ENCODE peak calls at places on chromosome 4, in ten cellular contexts. Z, P, O, F, W, S, R, G, B and D are unnamed samples. For H3K9me2, the result is how much of the 10 kb centered on the place peaks cover.

GRCh38 chr4:44121210-44121609 is 327.4 kb downstream of the KCTD8 start:
- DNase-seq in P (no peak), S (no peak), F (no peak), B (no peak), G (no peak), Z (peak), W (no peak), O (no peak), R (no peak), D (no peak)

GRCh38 chr4:150119492-150119891 is 41.2 kb downstream of the DCLK2 start:
- DNase-seq in O (no peak), Z (peak), F (no peak), R (no peak), G (peak), W (no peak), S (no peak), B (peak), P (peak), D (peak)

GRCh38 chr4:55546633-55547460 is at the start of gene CLOCK:
- DNase-seq in S (peak), Z (peak), G (peak), W (peak), R (peak), P (peak), B (peak), F (peak), O (peak), D (peak)

GRCh38 chr4:150098214-150098613 is 20.0 kb downstream of the DCLK2 start:
- DNase-seq in B (no peak), S (no peak), P (no peak), G (no peak), F (no peak), W (no peak), Z (no peak), R (no peak), O (no peak), D (no peak)

GRCh38 chr4:13584481-13584880 is 40.2 kb upstream of the NKX3-2 start:
- DNase-seq in B (no peak), G (no peak), R (no peak), P (peak), S (no peak), Z (peak), O (no peak), F (no peak), W (no peak), D (no peak)

GRCh38 chr4:28177641-28178040 is 1317.0 kb downstream of the STIM2 start:
- DNase-seq in G (no peak), W (no peak), B (no peak), O (no peak), R (no peak), S (no peak), F (no peak), P (no peak), Z (no peak), D (no peak)

GRCh38 chr4:154720618-154721267 is 23.1 kb upstream of the LRAT start:
- DNase-seq in Z (no peak), R (no peak), W (no peak), G (no peak), S (no peak), F (no peak), O (no peak), B (no peak), P (no peak), D (peak)

GRCh38 chr4:70734168-70734954 is 12.6 kb downstream of the RUFY3 start:
- DNase-seq in S (no peak), G (no peak), R (peak), W (peak), F (no peak), B (no peak), P (peak), Z (peak), O (peak), D (no peak)

GRCh38 chr4:163087805-163088204 is 78.9 kb downstream of the NAF1 start:
- DNase-seq in W (no peak), G (no peak), R (no peak), Z (peak), S (no peak), P (no peak), O (no peak), F (no peak), B (no peak), D (no peak)

GRCh38 chr4:88991746-88992145 is 65.2 kb downstream of the FAM13A start:
- DNase-seq in S (no peak), B (peak), Z (peak), F (no peak), P (peak), G (no peak), R (no peak), O (no peak), W (no peak), D (no peak)

GRCh38 chr4:138439143-138439581 is 197.0 kb upstream of the SLC7A11 start:
- DNase-seq in F (no peak), S (no peak), W (no peak), P (no peak), B (no peak), R (no peak), Z (peak), G (no peak), O (no peak), D (no peak)

GRCh38 chr4:168541608-168541953 is 44.7 kb downstream of the PALLD start:
- DNase-seq in O (no peak), W (no peak), B (peak), S (peak), Z (peak), R (no peak), P (peak), G (no peak), F (no peak), D (no peak)

GRCh38 chr4:91330555-91331137 is 973.1 kb upstream of the GRID2 start:
- DNase-seq in W (no peak), F (no peak), S (no peak), P (no peak), B (no peak), G (no peak), R (no peak), Z (peak), O (no peak), D (no peak)

GRCh38 chr4:25797136-25797535 is 65.7 kb downstream of the SEL1L3 start:
- DNase-seq in F (no peak), W (no peak), S (no peak), O (no peak), G (no peak), R (no peak), P (no peak), Z (no peak), B (no peak), D (no peak)

GRCh38 chr4:102760645-102761477 is at the start of gene MANBA:
- DNase-seq in G (peak), B (peak), Z (peak), O (peak), P (peak), S (peak), F (peak), R (peak), W (peak), D (peak)

GRCh38 chr4:83238849-83239248 is 45.7 kb downstream of the COQ2 start:
- DNase-seq in R (no peak), B (no peak), S (no peak), O (no peak), Z (no peak), G (no peak), F (no peak), W (no peak), P (peak), D (no peak)

GRCh38 chr4:164695650-164696049 is 58.3 kb upstream of the SMIM31 start:
- DNase-seq in R (no peak), P (no peak), S (no peak), G (no peak), B (no peak), F (no peak), O (no peak), Z (no peak), W (no peak), D (no peak)

GRCh38 chr4:153221783-153222161 is 17.5 kb downstream of the TRIM2 start:
- DNase-seq in P (no peak), B (no peak), O (no peak), F (no peak), S (no peak), W (no peak), R (no peak), G (no peak), Z (no peak), D (no peak)
- H3K27ac ChIP-seq in P (peak), B (no peak), O (no peak), F (peak), S (peak), W (no peak), R (no peak), G (peak), Z (peak), D (no peak)

GRCh38 chr4:182827981-182828677 is 89.1 kb downstream of the DCTD start:
- DNase-seq in Z (no peak), B (no peak), P (no peak), F (no peak), W (no peak), R (no peak), S (no peak), O (no peak), G (no peak), D (no peak)

GRCh38 chr4:182826391-182826790 is 90.8 kb downstream of the DCTD start:
- DNase-seq in P (no peak), F (no peak), O (no peak), W (peak), Z (no peak), S (no peak), R (no peak), B (no peak), G (no peak), D (no peak)

GRCh38 chr4:182829196-182829595 is 88.0 kb downstream of the DCTD start:
- DNase-seq in S (no peak), Z (no peak), G (no peak), F (no peak), B (no peak), P (no peak), R (no peak), O (no peak), W (no peak), D (no peak)

GRCh38 chr4:182827166-182827565 is 90.0 kb downstream of the DCTD start:
- DNase-seq in S (no peak), P (no peak), W (no peak), B (no peak), R (no peak), F (no peak), O (no peak), G (no peak), Z (no peak), D (no peak)

DNA sequence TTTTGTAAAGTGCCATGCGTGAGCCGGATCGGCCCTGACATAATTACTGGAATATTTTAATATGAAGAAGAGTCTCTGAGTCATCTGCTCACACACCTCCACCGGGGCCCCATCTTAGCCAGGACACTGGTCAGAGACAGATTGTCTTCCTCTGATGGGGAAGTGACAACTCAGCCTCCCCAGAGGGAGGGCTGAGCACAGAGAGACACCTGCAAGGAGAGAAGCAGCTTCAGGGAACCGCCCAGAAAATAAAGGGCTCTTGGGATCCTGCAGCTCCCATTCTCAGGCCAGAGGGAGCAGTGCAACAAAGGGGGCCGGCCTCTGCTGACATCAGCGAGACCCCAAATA is 88.5 kb downstream of the DCTD start:
- DNase-seq in B (no peak), W (no peak), G (no peak), P (no peak), F (no peak), Z (peak), S (no peak), O (no peak), R (no peak), D (peak)
- H3K9me2 ChIP-seq in B (under half), W (under half), G (under half), P (under half), F (under half), Z (under half), S (under half), O (under half), R (under half), D (under half)

DNA sequence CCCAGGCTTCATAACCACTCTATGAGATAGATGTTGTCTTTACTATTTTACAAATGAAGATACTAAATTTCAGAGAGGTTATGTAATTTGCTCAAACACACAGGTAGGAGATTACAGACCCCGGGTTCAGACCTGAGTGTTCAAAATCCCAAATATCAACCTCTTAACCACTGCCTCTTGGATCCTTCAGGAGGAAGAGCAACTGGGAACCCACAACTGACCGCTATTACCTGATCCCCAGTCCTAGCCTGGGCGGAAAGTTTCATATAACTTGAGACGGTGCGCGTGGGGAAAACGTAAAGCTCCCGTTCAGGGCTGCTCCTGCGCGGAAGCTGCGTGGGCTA is 8.9 kb upstream of the PRDM8 start:
- DNase-seq in B (no peak), F (no peak), R (no peak), G (no peak), W (no peak), P (no peak), S (no peak), O (no peak), Z (no peak), D (peak)
- H3K4me2 ChIP-seq in B (no peak), F (no peak), R (no peak), G (no peak), W (no peak), P (no peak), S (no peak), O (no peak), Z (no peak), D (no peak)

DNA sequence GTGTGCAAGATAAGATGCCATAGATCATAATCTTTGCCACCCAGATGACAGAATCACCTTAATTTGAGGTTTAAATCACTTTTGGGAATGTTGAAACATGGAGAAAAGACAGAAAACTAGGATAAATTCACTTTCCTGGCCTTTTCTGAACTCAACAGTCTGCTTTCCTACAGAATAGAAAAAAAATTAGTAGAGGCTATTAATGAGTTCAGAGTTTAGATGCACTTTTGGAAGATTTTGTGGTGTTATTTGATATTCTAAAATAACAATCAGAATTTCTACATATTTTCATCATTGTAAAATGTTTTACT is 195.9 kb downstream of the CAMK2D start:
- DNase-seq in S (no peak), B (no peak), Z (no peak), F (no peak), W (no peak), P (no peak), G (no peak), O (no peak), R (peak), D (no peak)
- H3K27ac ChIP-seq in S (no peak), B (no peak), Z (no peak), F (no peak), W (peak), P (no peak), G (no peak), O (no peak), R (peak), D (no peak)

GRCh38 chr4:6913350-6913749 is 3.7 kb downstream of the TBC1D14 start:
- DNase-seq in F (no peak), W (no peak), G (no peak), O (no peak), R (no peak), B (no peak), P (no peak), Z (no peak), S (no peak), D (no peak)
- H3K9me2 ChIP-seq in F (under half), W (under half), G (under half), O (under half), R (under half), B (under half), P (under half), Z (under half), S (under half), D (under half)

DNA sequence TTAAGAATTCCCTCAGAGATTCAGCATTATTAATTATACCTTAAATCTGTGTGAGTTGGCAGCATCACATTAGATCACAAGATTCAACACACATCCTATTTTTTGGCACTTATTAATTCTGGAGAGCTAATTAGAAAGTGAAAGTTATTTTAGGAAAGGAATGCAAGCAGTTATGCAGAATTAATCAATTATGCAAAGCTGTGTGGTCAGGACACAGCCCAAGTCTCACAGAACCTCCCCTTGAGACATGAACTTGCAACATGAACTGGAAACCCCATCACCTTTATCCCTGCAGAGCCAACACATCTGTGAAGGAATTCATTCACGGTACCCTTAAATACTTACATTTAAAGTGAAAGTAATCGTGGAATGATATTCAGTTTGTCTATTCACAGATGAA is 80.5 kb downstream of the TSPAN5 start:
- DNase-seq in P (no peak), W (no peak), Z (no peak), G (no peak), F (no peak), S (no peak), O (no peak), B (no peak), R (peak), D (no peak)
- H3K4me2 ChIP-seq in P (peak), W (no peak), Z (no peak), G (no peak), F (no peak), S (no peak), O (no peak), B (no peak), R (peak), D (no peak)

GRCh38 chr4:139550724-139551429 is 5.1 kb downstream of the SETD7 start:
- DNase-seq in B (no peak), S (no peak), W (no peak), F (no peak), O (no peak), P (peak), Z (no peak), R (no peak), G (peak), D (peak)

GRCh38 chr4:139554726-139555072 is 1.3 kb downstream of the SETD7 start:
- DNase-seq in B (no peak), R (no peak), S (no peak), P (no peak), O (no peak), Z (no peak), G (no peak), W (no peak), F (no peak), D (no peak)

GRCh38 chr4:139553751-139554670 is 2.0 kb downstream of the SETD7 start:
- DNase-seq in W (no peak), G (no peak), R (peak), P (peak), B (no peak), S (no peak), O (no peak), F (no peak), Z (no peak), D (no peak)

GRCh38 chr4:139552908-139553307 is 3.1 kb downstream of the SETD7 start:
- DNase-seq in F (no peak), R (peak), S (no peak), B (no peak), O (no peak), G (no peak), P (no peak), Z (no peak), W (no peak), D (no peak)

DNA sequence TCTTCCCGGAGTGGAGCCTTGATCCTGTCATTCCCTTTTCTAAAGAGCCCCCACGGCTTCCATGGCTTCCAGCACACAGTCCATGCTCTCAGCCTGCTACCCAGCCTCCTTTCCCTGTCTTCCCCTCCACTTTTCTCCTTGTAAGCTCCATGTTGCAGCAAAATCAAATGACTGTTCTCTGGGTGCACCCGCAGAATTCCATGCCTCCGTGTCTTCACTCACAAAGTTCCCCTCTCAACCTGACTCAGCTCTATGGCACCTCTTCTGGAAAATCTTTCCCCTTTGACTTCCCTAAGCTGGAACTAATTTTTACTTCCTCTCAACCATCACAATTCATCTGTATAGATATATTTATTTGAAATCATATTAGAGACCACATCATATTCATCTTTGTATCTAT is 3.5 kb downstream of the SETD7 start:
- DNase-seq in O (no peak), W (no peak), G (no peak), R (no peak), P (peak), Z (no peak), S (no peak), B (no peak), F (no peak), D (no peak)
- H3K27ac ChIP-seq in O (no peak), W (no peak), G (peak), R (peak), P (peak), Z (no peak), S (no peak), B (no peak), F (no peak), D (no peak)